ENCODE peak calls at places on chromosomes 16 and 17, in four cellular contexts. One of them, this sample, is unnamed. For H3K27me3, the result is how much of the 10 kb centered on the place peaks cover.

GRCh38 chr16:48575471-48576050 is 34.4 kb downstream of the N4BP1 start:
- DNase-seq in HCT116: no peak
- DNase-seq in HepG2: no peak
- DNase-seq in GM23338: no peak
- DNase-seq in this sample: no peak

GRCh38 chr17:2170023-2170422 is 115.1 kb downstream of the HIC1 start:
- DNase-seq in HepG2: peak
- DNase-seq in GM23338: peak
- DNase-seq in HCT116: no peak
- DNase-seq in this sample: no peak

GRCh38 chr16:22670551-22670970 is 143.4 kb upstream of the HS3ST2 start:
- DNase-seq in HepG2: peak
- DNase-seq in GM23338: peak
- DNase-seq in HCT116: peak
- DNase-seq in this sample: no peak

GRCh38 chr17:45403906-45404490 is 28.7 kb downstream of the ARHGAP27 start:
- DNase-seq in HCT116: no peak
- DNase-seq in HepG2: no peak
- DNase-seq in GM23338: no peak
- DNase-seq in this sample: no peak

GRCh38 chr16:77721752-77722314 is 481 bp upstream of the NUDT7 start:
- DNase-seq in GM23338: no peak
- DNase-seq in HepG2: no peak
- DNase-seq in HCT116: no peak
- DNase-seq in this sample: no peak

GRCh38 chr16:77298638-77299360 is 99.6 kb downstream of the SYCE1L start:
- DNase-seq in HCT116: no peak
- DNase-seq in GM23338: no peak
- DNase-seq in HepG2: no peak
- DNase-seq in this sample: no peak

GRCh38 chr16:70809392-70810060 is 8.6 kb upstream of the VAC14 start:
- DNase-seq in HepG2: no peak
- DNase-seq in HCT116: no peak
- DNase-seq in GM23338: no peak
- DNase-seq in this sample: no peak

GRCh38 chr17:4463818-4464501 is 30.2 kb downstream of the SPNS3 start:
- DNase-seq in HepG2: no peak
- DNase-seq in HCT116: no peak
- DNase-seq in GM23338: no peak
- DNase-seq in this sample: no peak

GRCh38 chr16:85386467-85387170 is 226.5 kb upstream of the GSE1 start:
- DNase-seq in GM23338: no peak
- DNase-seq in HCT116: no peak
- DNase-seq in HepG2: no peak
- DNase-seq in this sample: no peak

GRCh38 chr16:10339777-10340752 is 45.8 kb upstream of the ATF7IP2 start:
- DNase-seq in HepG2: no peak
- DNase-seq in HCT116: no peak
- DNase-seq in GM23338: no peak
- DNase-seq in this sample: peak

GRCh38 chr16:50121721-50122445 is 31.2 kb upstream of the TENT4B start:
- DNase-seq in HepG2: no peak
- DNase-seq in HCT116: no peak
- DNase-seq in GM23338: peak
- DNase-seq in this sample: no peak

GRCh38 chr16:69894675-69895074 is 56.5 kb upstream of the CLEC18A start:
- DNase-seq in HCT116: no peak
- DNase-seq in HepG2: no peak
- DNase-seq in GM23338: no peak
- DNase-seq in this sample: no peak

GRCh38 chr16:529012-529575 is 1.6 kb downstream of the CAPN15 start:
- DNase-seq in HCT116: no peak
- DNase-seq in GM23338: no peak
- DNase-seq in HepG2: no peak
- DNase-seq in this sample: no peak

GRCh38 chr16:72963921-72964320 is 84.0 kb downstream of the ZFHX3 start:
- DNase-seq in GM23338: no peak
- DNase-seq in HepG2: no peak
- DNase-seq in HCT116: no peak
- DNase-seq in this sample: no peak

GRCh38 chr17:2198917-2199316 is 104.7 kb downstream of the SMG6 start:
- DNase-seq in HepG2: no peak
- DNase-seq in HCT116: no peak
- DNase-seq in GM23338: no peak
- DNase-seq in this sample: no peak

GRCh38 chr17:75785016-75785769 is 587 bp downstream of the UNK start:
- DNase-seq in HCT116: peak
- DNase-seq in GM23338: peak
- DNase-seq in HepG2: peak
- DNase-seq in this sample: peak
- TF ChIP-seq REST in HCT116: no peak
- TF ChIP-seq REST in GM23338: no peak
- TF ChIP-seq REST in HepG2: peak
- TF ChIP-seq REST in this sample: peak

GRCh38 chr17:79792984-79793923 is 3.6 kb downstream of the CBX8 start:
- DNase-seq in HepG2: no peak
- DNase-seq in GM23338: peak
- DNase-seq in HCT116: no peak
- DNase-seq in this sample: no peak
- H3K27me3 ChIP-seq in HepG2: under half
- H3K27me3 ChIP-seq in GM23338: half or more
- H3K27me3 ChIP-seq in HCT116: under half
- H3K27me3 ChIP-seq in this sample: half or more

GRCh38 chr17:75526555-75527270 is 1.2 kb downstream of the LLGL2 start:
- DNase-seq in HepG2: no peak
- DNase-seq in GM23338: peak
- DNase-seq in HCT116: no peak
- DNase-seq in this sample: no peak
- H3K4me3 ChIP-seq in HepG2: peak
- H3K4me3 ChIP-seq in GM23338: peak
- H3K4me3 ChIP-seq in HCT116: peak
- H3K4me3 ChIP-seq in this sample: no peak

GRCh38 chr17:48610282-48611211 is at the start of gene HOXB7:
- DNase-seq in HCT116: no peak
- DNase-seq in HepG2: no peak
- DNase-seq in GM23338: peak
- DNase-seq in this sample: no peak
- TF ChIP-seq REST in HCT116: no peak
- TF ChIP-seq REST in HepG2: no peak
- TF ChIP-seq REST in GM23338: no peak
- TF ChIP-seq REST in this sample: no peak

GRCh38 chr17:74271902-74272563 is 2.0 kb upstream of the DNAI2 start:
- DNase-seq in HCT116: no peak
- DNase-seq in GM23338: no peak
- DNase-seq in HepG2: no peak
- DNase-seq in this sample: no peak
- H3K27me3 ChIP-seq in HCT116: under half
- H3K27me3 ChIP-seq in GM23338: under half
- H3K27me3 ChIP-seq in HepG2: half or more
- H3K27me3 ChIP-seq in this sample: under half